ENCODE peak calls at places on chromosomes 4 and X, in six cellular contexts. One of them, this sample, is unnamed.

GRCh38 chrX:153946910-153947769 is 2.7 kb upstream of the RENBP start:
- DNase-seq in endodermal cell: peak
- DNase-seq in uterus: no peak
- DNase-seq in K562: peak
- DNase-seq in OCI-LY7: peak
- DNase-seq in left ventricle myocardium inferior: peak
- DNase-seq in this sample: peak

GRCh38 chrX:2934715-2935363 is 5.7 kb upstream of the ARSD start:
- DNase-seq in OCI-LY7: no peak
- DNase-seq in endodermal cell: no peak
- DNase-seq in K562: no peak
- DNase-seq in left ventricle myocardium inferior: no peak
- DNase-seq in uterus: no peak
- DNase-seq in this sample: no peak

GRCh38 chr4:189299706-189300105 is 641.0 kb upstream of the FRG1 start:
- DNase-seq in K562: no peak
- DNase-seq in endodermal cell: no peak
- DNase-seq in OCI-LY7: no peak
- DNase-seq in left ventricle myocardium inferior: no peak
- DNase-seq in uterus: no peak
- DNase-seq in this sample: no peak

GRCh38 chr4:86269354-86269753 is 90.5 kb downstream of the MAPK10 start:
- DNase-seq in K562: no peak
- DNase-seq in left ventricle myocardium inferior: no peak
- DNase-seq in OCI-LY7: no peak
- DNase-seq in uterus: no peak
- DNase-seq in endodermal cell: no peak
- DNase-seq in this sample: no peak

GRCh38 chrX:2589186-2590020 is 88.6 kb upstream of the DHRSX start:
- DNase-seq in K562: no peak
- DNase-seq in OCI-LY7: no peak
- DNase-seq in endodermal cell: no peak
- DNase-seq in left ventricle myocardium inferior: no peak
- DNase-seq in uterus: no peak
- DNase-seq in this sample: no peak

GRCh38 chr4:7194251-7195137 is 2.2 kb downstream of the SORCS2 start:
- DNase-seq in K562: no peak
- DNase-seq in left ventricle myocardium inferior: peak
- DNase-seq in OCI-LY7: peak
- DNase-seq in uterus: no peak
- DNase-seq in endodermal cell: peak
- DNase-seq in this sample: no peak

GRCh38 chrX:4091046-4091760 is 377.8 kb upstream of the PRKX start:
- DNase-seq in K562: no peak
- DNase-seq in uterus: no peak
- DNase-seq in OCI-LY7: no peak
- DNase-seq in left ventricle myocardium inferior: no peak
- DNase-seq in endodermal cell: no peak
- DNase-seq in this sample: no peak

GRCh38 chr4:87848622-87849351 is 16.0 kb downstream of the MEPE start:
- DNase-seq in K562: peak
- DNase-seq in uterus: peak
- DNase-seq in left ventricle myocardium inferior: peak
- DNase-seq in OCI-LY7: peak
- DNase-seq in endodermal cell: peak
- DNase-seq in this sample: no peak

GRCh38 chrX:150219374-150220185 is 143.5 kb upstream of the MAMLD1 start:
- DNase-seq in K562: no peak
- DNase-seq in endodermal cell: peak
- DNase-seq in uterus: no peak
- DNase-seq in OCI-LY7: no peak
- DNase-seq in left ventricle myocardium inferior: no peak
- DNase-seq in this sample: no peak

GRCh38 chrX:151984328-151984727 is 9.9 kb upstream of the GABRE start:
- DNase-seq in endodermal cell: no peak
- DNase-seq in OCI-LY7: no peak
- DNase-seq in K562: no peak
- DNase-seq in left ventricle myocardium inferior: no peak
- DNase-seq in uterus: no peak
- DNase-seq in this sample: no peak

GRCh38 chrX:38109042-38109904 is 102.9 kb downstream of the SYTL5 start:
- DNase-seq in K562: no peak
- DNase-seq in left ventricle myocardium inferior: no peak
- DNase-seq in endodermal cell: no peak
- DNase-seq in uterus: no peak
- DNase-seq in OCI-LY7: no peak
- DNase-seq in this sample: no peak

GRCh38 chr4:110629780-110630500 is 7.1 kb upstream of the PITX2 start:
- DNase-seq in uterus: no peak
- DNase-seq in endodermal cell: peak
- DNase-seq in OCI-LY7: no peak
- DNase-seq in left ventricle myocardium inferior: no peak
- DNase-seq in K562: no peak
- DNase-seq in this sample: no peak

GRCh38 chr4:113730467-113731216 is 30.9 kb downstream of the CAMK2D start:
- DNase-seq in left ventricle myocardium inferior: no peak
- DNase-seq in uterus: no peak
- DNase-seq in endodermal cell: no peak
- DNase-seq in OCI-LY7: no peak
- DNase-seq in K562: no peak
- DNase-seq in this sample: no peak

GRCh38 chr4:13484045-13484748 is at the start of gene RAB28:
- DNase-seq in K562: peak
- DNase-seq in OCI-LY7: peak
- DNase-seq in endodermal cell: peak
- DNase-seq in uterus: peak
- DNase-seq in left ventricle myocardium inferior: peak
- DNase-seq in this sample: peak
- TF ChIP-seq CTCF in K562: no peak
- TF ChIP-seq CTCF in OCI-LY7: no peak
- TF ChIP-seq CTCF in endodermal cell: no peak
- TF ChIP-seq CTCF in uterus: no peak
- TF ChIP-seq CTCF in left ventricle myocardium inferior: no peak
- TF ChIP-seq CTCF in this sample: no peak

DNA sequence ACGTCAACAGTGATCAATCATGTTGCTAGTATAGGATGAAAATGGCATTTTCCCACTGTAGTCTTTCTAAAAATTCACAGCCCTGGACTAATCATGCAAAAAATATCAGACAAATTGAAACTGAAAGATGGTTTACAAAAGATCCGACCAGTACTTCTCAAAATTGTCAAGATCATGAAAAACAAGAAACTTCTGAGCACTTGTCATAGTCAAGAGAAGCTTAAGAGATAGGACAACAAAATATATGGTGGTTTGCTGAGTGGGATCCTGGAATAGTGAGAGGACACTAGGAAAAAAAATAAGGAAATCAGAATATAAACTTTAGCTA is 101.1 kb downstream of the NAA11 start:
- DNase-seq in left ventricle myocardium inferior: no peak
- DNase-seq in uterus: no peak
- DNase-seq in endodermal cell: no peak
- DNase-seq in K562: no peak
- DNase-seq in OCI-LY7: no peak
- DNase-seq in this sample: no peak
- TF ChIP-seq CTCF in left ventricle myocardium inferior: no peak
- TF ChIP-seq CTCF in uterus: no peak
- TF ChIP-seq CTCF in endodermal cell: no peak
- TF ChIP-seq CTCF in K562: no peak
- TF ChIP-seq CTCF in OCI-LY7: no peak
- TF ChIP-seq CTCF in this sample: no peak

GRCh38 chrX:15600071-15600470 is 689 bp downstream of the ACE2 start:
- DNase-seq in uterus: no peak
- DNase-seq in endodermal cell: no peak
- DNase-seq in K562: no peak
- DNase-seq in OCI-LY7: no peak
- DNase-seq in left ventricle myocardium inferior: no peak
- DNase-seq in this sample: no peak

GRCh38 chrX:15598031-15598430 is 2.7 kb downstream of the ACE2 start:
- DNase-seq in left ventricle myocardium inferior: no peak
- DNase-seq in K562: no peak
- DNase-seq in OCI-LY7: no peak
- DNase-seq in endodermal cell: no peak
- DNase-seq in uterus: no peak
- DNase-seq in this sample: no peak

DNA sequence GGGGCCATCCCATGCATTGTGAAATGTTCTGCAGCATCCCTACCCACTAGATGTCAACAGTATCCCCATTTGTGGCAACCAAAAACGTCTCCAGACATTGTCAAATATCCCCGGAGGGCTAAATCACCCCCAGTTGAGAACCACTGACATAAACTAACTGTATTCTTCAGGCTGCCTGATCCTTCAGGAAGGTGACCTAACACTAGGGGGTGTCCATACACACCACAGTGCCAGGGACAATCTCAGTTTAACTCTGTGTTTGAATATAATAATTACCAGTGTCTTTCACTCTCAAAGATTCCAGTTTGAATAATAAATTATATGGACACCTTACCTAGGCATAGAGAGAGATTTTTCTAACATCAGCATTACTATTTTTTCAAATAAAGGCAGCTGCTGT is 6.4 kb downstream of the ACE2 start:
- DNase-seq in OCI-LY7: no peak
- DNase-seq in left ventricle myocardium inferior: no peak
- DNase-seq in endodermal cell: no peak
- DNase-seq in K562: no peak
- DNase-seq in uterus: no peak
- DNase-seq in this sample: no peak
- TF ChIP-seq CTCF in OCI-LY7: peak
- TF ChIP-seq CTCF in left ventricle myocardium inferior: peak
- TF ChIP-seq CTCF in endodermal cell: peak
- TF ChIP-seq CTCF in K562: peak
- TF ChIP-seq CTCF in uterus: no peak
- TF ChIP-seq CTCF in this sample: peak

GRCh38 chr4:107380836-107381438 is 339.1 kb downstream of the PAPSS1 start:
- DNase-seq in OCI-LY7: no peak
- DNase-seq in endodermal cell: no peak
- DNase-seq in left ventricle myocardium inferior: no peak
- DNase-seq in uterus: no peak
- DNase-seq in K562: no peak
- DNase-seq in this sample: no peak

GRCh38 chr4:107380190-107380589 is 339.8 kb downstream of the PAPSS1 start:
- DNase-seq in left ventricle myocardium inferior: no peak
- DNase-seq in endodermal cell: no peak
- DNase-seq in K562: no peak
- DNase-seq in uterus: no peak
- DNase-seq in OCI-LY7: no peak
- DNase-seq in this sample: no peak

GRCh38 chr4:107376293-107376692 is 340.2 kb upstream of the DKK2 start:
- DNase-seq in OCI-LY7: no peak
- DNase-seq in K562: no peak
- DNase-seq in uterus: no peak
- DNase-seq in left ventricle myocardium inferior: no peak
- DNase-seq in endodermal cell: no peak
- DNase-seq in this sample: no peak

DNA sequence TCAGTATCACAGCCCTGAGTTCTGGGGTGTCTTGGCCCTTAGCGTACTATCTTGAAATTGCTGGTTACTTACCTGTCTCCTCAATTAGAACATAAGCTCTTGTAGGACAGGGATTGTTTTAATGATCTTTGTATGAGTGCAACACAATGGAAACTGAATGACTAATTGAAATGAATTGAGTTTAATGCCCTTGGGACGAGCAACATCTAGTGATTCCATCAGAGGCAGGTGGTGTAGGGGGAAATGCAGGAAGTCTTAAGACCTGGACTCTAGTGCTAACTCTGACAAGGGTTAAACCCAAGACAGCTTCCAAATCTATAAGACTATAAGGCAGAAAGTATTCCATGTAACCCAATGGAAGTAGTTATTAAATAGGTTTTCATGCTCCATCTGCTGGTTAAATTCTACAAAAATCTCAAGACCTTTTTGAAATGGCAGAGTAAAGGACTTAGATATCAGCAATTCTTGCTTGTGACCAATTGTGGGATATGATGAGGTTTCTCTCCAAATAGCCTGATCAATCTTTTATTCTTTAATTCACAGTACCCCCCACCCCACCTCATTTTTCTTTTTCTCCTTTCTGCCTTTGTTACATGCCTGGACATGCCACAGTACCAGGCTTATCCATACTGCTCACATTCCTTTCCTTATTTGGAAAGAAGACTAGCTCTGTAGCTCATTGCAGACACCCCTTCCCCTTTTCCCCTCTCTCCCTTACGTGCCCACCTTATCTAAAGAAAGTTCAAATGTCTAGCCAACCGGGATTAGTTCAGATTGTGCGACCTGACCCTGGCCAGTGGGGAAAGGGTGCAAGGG is 340.8 kb downstream of the PAPSS1 start:
- DNase-seq in K562: no peak
- DNase-seq in endodermal cell: no peak
- DNase-seq in left ventricle myocardium inferior: no peak
- DNase-seq in OCI-LY7: no peak
- DNase-seq in uterus: no peak
- DNase-seq in this sample: no peak
- TF ChIP-seq CTCF in K562: no peak
- TF ChIP-seq CTCF in endodermal cell: no peak
- TF ChIP-seq CTCF in left ventricle myocardium inferior: no peak
- TF ChIP-seq CTCF in OCI-LY7: no peak
- TF ChIP-seq CTCF in uterus: no peak
- TF ChIP-seq CTCF in this sample: no peak